ENCODE peak calls at places on chromosomes 13 and 19, in six cellular contexts. K is K562, T is H1, H is SK-N-SH, X is HepG2, F is HCT116. A is an unnamed sample.

GRCh38 chr13:47005761-47006414 is 109.0 kb upstream of the HTR2A start:
- DNase-seq in K (no peak), T (no peak), H (no peak), X (no peak), F (no peak), A (no peak)

GRCh38 chr19:35986664-35987570 is 8.1 kb upstream of the SDHAF1 start:
- DNase-seq in K (peak), T (peak), H (peak), X (no peak), F (no peak), A (no peak)

GRCh38 chr13:91302070-91302469 is 45.4 kb upstream of the MIR17HG start:
- DNase-seq in K (no peak), T (no peak), H (no peak), X (no peak), F (no peak), A (no peak)

GRCh38 chr19:35231956-35232746 is 3.6 kb upstream of the FAM187B start:
- DNase-seq in K (no peak), T (no peak), H (no peak), X (no peak), F (no peak), A (no peak)

GRCh38 chr13:29304148-29304547 is 291.3 kb downstream of the SLC7A1 start:
- DNase-seq in K (no peak), T (no peak), H (no peak), X (no peak), F (no peak), A (no peak)

GRCh38 chr13:41909524-41909923 is 51.4 kb downstream of the VWA8 start:
- DNase-seq in K (no peak), T (no peak), H (no peak), X (no peak), F (no peak), A (no peak)

GRCh38 chr19:5093953-5094718 is 125.2 kb downstream of the KDM4B start:
- DNase-seq in K (peak), T (no peak), H (no peak), X (no peak), F (no peak), A (no peak)

GRCh38 chr13:106464076-106464475 is 71.4 kb downstream of the EFNB2 start:
- DNase-seq in K (no peak), T (no peak), H (no peak), X (no peak), F (no peak), A (no peak)

GRCh38 chr19:45153339-45154063 is 7.3 kb downstream of the NKPD1 start:
- DNase-seq in K (peak), T (peak), H (peak), X (no peak), F (no peak), A (no peak)

GRCh38 chr13:113598481-113598880 is 13.9 kb downstream of the TFDP1 start:
- DNase-seq in K (no peak), T (no peak), H (no peak), X (no peak), F (no peak), A (no peak)

GRCh38 chr13:84651288-84651687 is 769.0 kb upstream of the SLITRK1 start:
- DNase-seq in K (no peak), T (no peak), H (no peak), X (peak), F (no peak), A (peak)

GRCh38 chr13:68851026-68851425 is 1256.6 kb upstream of the ATXN8OS start:
- DNase-seq in K (no peak), T (no peak), H (no peak), X (no peak), F (no peak), A (no peak)

GRCh38 chr13:25840261-25840660 is 211.6 kb downstream of the SHISA2 start:
- DNase-seq in K (no peak), T (no peak), H (no peak), X (no peak), F (no peak), A (no peak)

GRCh38 chr19:50167314-50167721 is 4.2 kb upstream of the IZUMO2 start:
- DNase-seq in K (no peak), T (no peak), H (no peak), X (peak), F (no peak), A (no peak)

GRCh38 chr19:8342316-8342683 is 762 bp downstream of the KANK3 start:
- DNase-seq in K (no peak), T (no peak), H (no peak), X (no peak), F (no peak), A (no peak)

GRCh38 chr13:103883152-103883551 is 816.9 kb upstream of the SLC10A2 start:
- DNase-seq in K (no peak), T (peak), H (peak), X (peak), F (peak), A (peak)

GRCh38 chr19:14054099-14054498 is 7.8 kb downstream of the PALM3 start:
- DNase-seq in K (no peak), T (no peak), H (no peak), X (no peak), F (no peak), A (no peak)

GRCh38 chr19:17579523-17580244 is 24.2 kb downstream of the COLGALT1 start:
- DNase-seq in K (peak), T (peak), H (peak), X (no peak), F (peak), A (peak)

GRCh38 chr13:30504081-30504480 is 38.3 kb upstream of the HMGB1 start:
- DNase-seq in K (peak), T (no peak), H (no peak), X (no peak), F (no peak), A (no peak)

GRCh38 chr13:42815686-42816085 is 34.3 kb downstream of the FAM216B start:
- DNase-seq in K (no peak), T (no peak), H (no peak), X (no peak), F (no peak), A (no peak)

GRCh38 chr13:35219021-35219420 is 257.5 kb downstream of the MAB21L1 start:
- DNase-seq in K (no peak), T (no peak), H (no peak), X (no peak), F (no peak), A (no peak)

GRCh38 chr13:40536443-40537113 is 129.9 kb downstream of the FOXO1 start:
- DNase-seq in K (no peak), T (no peak), H (no peak), X (peak), F (no peak), A (peak)

GRCh38 chr13:90177519-90177918 is 1170.0 kb upstream of the MIR17HG start:
- DNase-seq in K (no peak), T (no peak), H (no peak), X (no peak), F (no peak), A (no peak)

GRCh38 chr19:29449371-29449770 is 76.4 kb upstream of the VSTM2B start:
- DNase-seq in K (no peak), T (peak), H (no peak), X (no peak), F (no peak), A (no peak)

GRCh38 chr13:110006304-110006703 is 219.9 kb upstream of the IRS2 start:
- DNase-seq in K (no peak), T (no peak), H (no peak), X (no peak), F (peak), A (no peak)

GRCh38 chr19:14381689-14382474 is 638 bp downstream of the ADGRE5 start:
- DNase-seq in K (peak), T (no peak), H (no peak), X (no peak), F (no peak), A (no peak)

GRCh38 chr19:55669418-55670279 is 5.4 kb upstream of the EPN1 start:
- DNase-seq in K (no peak), T (no peak), H (no peak), X (no peak), F (no peak), A (no peak)

GRCh38 chr13:94710081-94710809 is 2.1 kb downstream of the SOX21 start:
- DNase-seq in K (no peak), T (no peak), H (peak), X (no peak), F (no peak), A (no peak)

GRCh38 chr13:19685034-19685433 is 51.6 kb downstream of the MPHOSPH8 start:
- DNase-seq in K (no peak), T (no peak), H (no peak), X (peak), F (no peak), A (no peak)

GRCh38 chr19:4678881-4679379 is 8.8 kb upstream of the MYDGF start:
- DNase-seq in K (peak), T (peak), H (peak), X (no peak), F (peak), A (no peak)

GRCh38 chr13:23796546-23796945 is 92.7 kb downstream of the MIPEP start:
- DNase-seq in K (no peak), T (no peak), H (no peak), X (peak), F (no peak), A (no peak)

GRCh38 chr19:56838930-56839664 is 1.4 kb downstream of the PEG3 start:
- DNase-seq in K (no peak), T (no peak), H (peak), X (peak), F (no peak), A (no peak)
- TF ChIP-seq JUND in K (no peak), T (no peak), H (no peak), X (no peak), F (no peak), A (no peak)

GRCh38 chr13:73622375-73622774 is 511.8 kb downstream of the KLF12 start:
- DNase-seq in K (no peak), T (no peak), H (no peak), X (no peak), F (no peak), A (no peak)

GRCh38 chr13:73623281-73623680 is 510.9 kb downstream of the KLF12 start:
- DNase-seq in K (no peak), T (no peak), H (no peak), X (no peak), F (no peak), A (no peak)

GRCh38 chr13:73618275-73618865 is 515.8 kb downstream of the KLF12 start:
- DNase-seq in K (no peak), T (no peak), H (no peak), X (peak), F (no peak), A (no peak)
- TF ChIP-seq JUND in K (no peak), T (no peak), H (no peak), X (no peak), F (no peak), A (no peak)

GRCh38 chr13:49502954-49503353 is 7.2 kb downstream of the PHF11 start:
- DNase-seq in K (no peak), T (no peak), H (no peak), X (no peak), F (no peak), A (no peak)

GRCh38 chr13:49497272-49497671 is 1.5 kb downstream of the PHF11 start:
- DNase-seq in K (no peak), T (no peak), H (no peak), X (no peak), F (no peak), A (no peak)

GRCh38 chr13:49503951-49504350 is 8.2 kb downstream of the PHF11 start:
- DNase-seq in K (no peak), T (no peak), H (no peak), X (no peak), F (no peak), A (no peak)

GRCh38 chr13:49498211-49498610 is 2.5 kb downstream of the PHF11 start:
- DNase-seq in K (no peak), T (no peak), H (no peak), X (no peak), F (no peak), A (no peak)

DNA sequence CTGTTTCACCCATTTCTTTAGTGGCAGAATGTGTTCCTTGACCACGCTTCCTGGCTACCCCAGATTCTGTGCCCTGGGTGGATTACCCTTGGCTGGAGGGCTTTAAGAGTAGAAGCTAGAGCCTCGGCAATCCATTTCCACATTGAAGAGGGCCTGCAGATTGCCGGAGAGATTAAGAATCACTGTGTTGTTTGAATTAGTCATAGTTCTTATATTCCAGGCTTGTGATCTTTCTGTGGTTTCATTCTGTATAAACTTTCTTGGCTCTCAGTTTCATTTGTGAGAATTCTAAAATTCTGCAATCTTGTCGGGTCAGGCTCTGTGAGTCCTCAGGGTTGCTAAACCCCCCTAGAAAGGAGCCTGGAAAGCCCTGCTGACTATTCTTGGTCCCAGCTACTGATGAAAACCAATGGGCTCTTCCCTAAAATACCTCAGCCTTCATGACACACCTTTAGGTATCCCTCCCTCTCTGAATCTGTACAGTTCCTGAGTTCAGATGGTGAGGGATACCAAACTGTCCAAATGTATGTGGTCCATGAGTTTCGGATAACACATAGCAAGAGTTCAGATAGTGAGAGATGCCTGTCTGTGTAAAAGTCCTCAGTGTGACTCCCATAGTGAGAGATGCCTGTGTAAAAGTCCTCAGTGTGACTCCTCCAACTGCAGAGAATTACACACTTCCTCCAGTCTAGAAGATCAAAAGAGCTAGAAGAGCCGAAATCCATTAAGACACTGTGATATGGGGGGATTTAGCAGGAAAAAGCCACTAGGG is 4.3 kb downstream of the PHF11 start:
- DNase-seq in K (no peak), T (no peak), H (no peak), X (no peak), F (no peak), A (no peak)
- TF ChIP-seq JUND in K (no peak), T (no peak), H (peak), X (no peak), F (no peak), A (no peak)

GRCh38 chr19:42942187-42942789 is 5.3 kb upstream of the PSG7 start:
- DNase-seq in K (peak), T (no peak), H (no peak), X (peak), F (peak), A (peak)
- TF ChIP-seq JUND in K (no peak), T (no peak), H (no peak), X (no peak), F (no peak), A (no peak)

GRCh38 chr13:80877209-80877943 is 536.5 kb upstream of the SPRY2 start:
- DNase-seq in K (no peak), T (no peak), H (no peak), X (no peak), F (no peak), A (peak)

GRCh38 chr13:80883545-80883944 is 542.6 kb upstream of the SPRY2 start:
- DNase-seq in K (no peak), T (no peak), H (no peak), X (no peak), F (no peak), A (no peak)

GRCh38 chr13:80877944-80878241 is 537.0 kb upstream of the SPRY2 start:
- DNase-seq in K (no peak), T (no peak), H (no peak), X (no peak), F (no peak), A (no peak)

GRCh38 chr13:80884031-80884785 is 543.3 kb upstream of the SPRY2 start:
- DNase-seq in K (peak), T (no peak), H (no peak), X (no peak), F (no peak), A (no peak)

GRCh38 chr13:80881495-80882482 is 540.9 kb upstream of the SPRY2 start:
- DNase-seq in K (peak), T (no peak), H (no peak), X (no peak), F (no peak), A (peak)
- TF ChIP-seq JUND in K (no peak), T (no peak), H (no peak), X (no peak), F (no peak), A (no peak)

A was measured in T47D.